ENCODE peak calls at places on chromosomes 6 and 20, in eight cellular contexts. One of them, this sample, is unnamed.

GRCh38 chr20:58550661-58551060 is 35.5 kb upstream of the APCDD1L start:
- DNase-seq in activated CD4-positive, alpha-beta T cell treated with anti-CD3 and anti-CD28 coated beads, Interleukin-2, amount 50 U/mL, for 24 hours: no peak
- DNase-seq in neural crest cell: no peak
- DNase-seq in stimulated activated CD4-positive, alpha-beta T cell treated with anti-CD3 and anti-CD28 coated beads, Interleukin-4, amount 100 ng/mL, for 48 hours: no peak
- DNase-seq in activated CD8-positive, alpha-beta memory T cell treated with anti-CD3 and anti-CD28 coated beads for 1 hour: no peak
- DNase-seq in adipocyte: peak
- DNase-seq in lung microvascular endothelial cell: peak
- DNase-seq in GM04503: no peak
- DNase-seq in this sample: no peak

GRCh38 chr20:63318391-63319163 is 25.6 kb downstream of the COL20A1 start:
- DNase-seq in activated CD4-positive, alpha-beta T cell treated with anti-CD3 and anti-CD28 coated beads, Interleukin-2, amount 50 U/mL, for 24 hours: no peak
- DNase-seq in neural crest cell: no peak
- DNase-seq in stimulated activated CD4-positive, alpha-beta T cell treated with anti-CD3 and anti-CD28 coated beads, Interleukin-4, amount 100 ng/mL, for 48 hours: no peak
- DNase-seq in activated CD8-positive, alpha-beta memory T cell treated with anti-CD3 and anti-CD28 coated beads for 1 hour: no peak
- DNase-seq in adipocyte: no peak
- DNase-seq in lung microvascular endothelial cell: no peak
- DNase-seq in GM04503: no peak
- DNase-seq in this sample: no peak

GRCh38 chr6:144379356-144379755 is 94.2 kb downstream of the UTRN start:
- DNase-seq in activated CD4-positive, alpha-beta T cell treated with anti-CD3 and anti-CD28 coated beads, Interleukin-2, amount 50 U/mL, for 24 hours: no peak
- DNase-seq in neural crest cell: no peak
- DNase-seq in stimulated activated CD4-positive, alpha-beta T cell treated with anti-CD3 and anti-CD28 coated beads, Interleukin-4, amount 100 ng/mL, for 48 hours: no peak
- DNase-seq in activated CD8-positive, alpha-beta memory T cell treated with anti-CD3 and anti-CD28 coated beads for 1 hour: no peak
- DNase-seq in adipocyte: peak
- DNase-seq in lung microvascular endothelial cell: peak
- DNase-seq in GM04503: no peak
- DNase-seq in this sample: no peak

GRCh38 chr6:101534386-101534785 is 140.9 kb downstream of the GRIK2 start:
- DNase-seq in activated CD4-positive, alpha-beta T cell treated with anti-CD3 and anti-CD28 coated beads, Interleukin-2, amount 50 U/mL, for 24 hours: no peak
- DNase-seq in neural crest cell: no peak
- DNase-seq in stimulated activated CD4-positive, alpha-beta T cell treated with anti-CD3 and anti-CD28 coated beads, Interleukin-4, amount 100 ng/mL, for 48 hours: no peak
- DNase-seq in activated CD8-positive, alpha-beta memory T cell treated with anti-CD3 and anti-CD28 coated beads for 1 hour: no peak
- DNase-seq in adipocyte: peak
- DNase-seq in lung microvascular endothelial cell: no peak
- DNase-seq in GM04503: peak
- DNase-seq in this sample: no peak

GRCh38 chr20:18063676-18064075 is 6.0 kb upstream of the OVOL2 start:
- DNase-seq in activated CD4-positive, alpha-beta T cell treated with anti-CD3 and anti-CD28 coated beads, Interleukin-2, amount 50 U/mL, for 24 hours: no peak
- DNase-seq in neural crest cell: no peak
- DNase-seq in stimulated activated CD4-positive, alpha-beta T cell treated with anti-CD3 and anti-CD28 coated beads, Interleukin-4, amount 100 ng/mL, for 48 hours: no peak
- DNase-seq in activated CD8-positive, alpha-beta memory T cell treated with anti-CD3 and anti-CD28 coated beads for 1 hour: no peak
- DNase-seq in adipocyte: no peak
- DNase-seq in lung microvascular endothelial cell: no peak
- DNase-seq in GM04503: no peak
- DNase-seq in this sample: no peak

GRCh38 chr6:73131706-73132105 is 93.6 kb downstream of the KHDC1L start:
- DNase-seq in activated CD4-positive, alpha-beta T cell treated with anti-CD3 and anti-CD28 coated beads, Interleukin-2, amount 50 U/mL, for 24 hours: no peak
- DNase-seq in neural crest cell: no peak
- DNase-seq in stimulated activated CD4-positive, alpha-beta T cell treated with anti-CD3 and anti-CD28 coated beads, Interleukin-4, amount 100 ng/mL, for 48 hours: no peak
- DNase-seq in activated CD8-positive, alpha-beta memory T cell treated with anti-CD3 and anti-CD28 coated beads for 1 hour: no peak
- DNase-seq in adipocyte: peak
- DNase-seq in lung microvascular endothelial cell: no peak
- DNase-seq in GM04503: no peak
- DNase-seq in this sample: no peak

GRCh38 chr6:16482702-16483314 is 244.4 kb downstream of the GMPR start:
- DNase-seq in activated CD4-positive, alpha-beta T cell treated with anti-CD3 and anti-CD28 coated beads, Interleukin-2, amount 50 U/mL, for 24 hours: no peak
- DNase-seq in neural crest cell: no peak
- DNase-seq in stimulated activated CD4-positive, alpha-beta T cell treated with anti-CD3 and anti-CD28 coated beads, Interleukin-4, amount 100 ng/mL, for 48 hours: no peak
- DNase-seq in activated CD8-positive, alpha-beta memory T cell treated with anti-CD3 and anti-CD28 coated beads for 1 hour: no peak
- DNase-seq in adipocyte: no peak
- DNase-seq in lung microvascular endothelial cell: no peak
- DNase-seq in GM04503: no peak
- DNase-seq in this sample: peak

GRCh38 chr6:154410619-154411044 is 54.0 kb upstream of the IPCEF1 start:
- DNase-seq in activated CD4-positive, alpha-beta T cell treated with anti-CD3 and anti-CD28 coated beads, Interleukin-2, amount 50 U/mL, for 24 hours: no peak
- DNase-seq in neural crest cell: no peak
- DNase-seq in stimulated activated CD4-positive, alpha-beta T cell treated with anti-CD3 and anti-CD28 coated beads, Interleukin-4, amount 100 ng/mL, for 48 hours: peak
- DNase-seq in activated CD8-positive, alpha-beta memory T cell treated with anti-CD3 and anti-CD28 coated beads for 1 hour: no peak
- DNase-seq in adipocyte: peak
- DNase-seq in lung microvascular endothelial cell: peak
- DNase-seq in GM04503: peak
- DNase-seq in this sample: peak

GRCh38 chr6:36268478-36269248 is 1.2 kb upstream of the PNPLA1 start:
- DNase-seq in activated CD4-positive, alpha-beta T cell treated with anti-CD3 and anti-CD28 coated beads, Interleukin-2, amount 50 U/mL, for 24 hours: no peak
- DNase-seq in neural crest cell: no peak
- DNase-seq in stimulated activated CD4-positive, alpha-beta T cell treated with anti-CD3 and anti-CD28 coated beads, Interleukin-4, amount 100 ng/mL, for 48 hours: no peak
- DNase-seq in activated CD8-positive, alpha-beta memory T cell treated with anti-CD3 and anti-CD28 coated beads for 1 hour: no peak
- DNase-seq in adipocyte: peak
- DNase-seq in lung microvascular endothelial cell: no peak
- DNase-seq in GM04503: no peak
- DNase-seq in this sample: no peak

GRCh38 chr6:6891949-6892461 is 215.8 kb upstream of the RREB1 start:
- DNase-seq in activated CD4-positive, alpha-beta T cell treated with anti-CD3 and anti-CD28 coated beads, Interleukin-2, amount 50 U/mL, for 24 hours: no peak
- DNase-seq in neural crest cell: no peak
- DNase-seq in stimulated activated CD4-positive, alpha-beta T cell treated with anti-CD3 and anti-CD28 coated beads, Interleukin-4, amount 100 ng/mL, for 48 hours: no peak
- DNase-seq in activated CD8-positive, alpha-beta memory T cell treated with anti-CD3 and anti-CD28 coated beads for 1 hour: no peak
- DNase-seq in adipocyte: no peak
- DNase-seq in lung microvascular endothelial cell: no peak
- DNase-seq in GM04503: no peak
- DNase-seq in this sample: no peak

GRCh38 chr6:46993846-46994245 is 48.3 kb downstream of the ADGRF1 start:
- DNase-seq in activated CD4-positive, alpha-beta T cell treated with anti-CD3 and anti-CD28 coated beads, Interleukin-2, amount 50 U/mL, for 24 hours: no peak
- DNase-seq in neural crest cell: no peak
- DNase-seq in stimulated activated CD4-positive, alpha-beta T cell treated with anti-CD3 and anti-CD28 coated beads, Interleukin-4, amount 100 ng/mL, for 48 hours: no peak
- DNase-seq in activated CD8-positive, alpha-beta memory T cell treated with anti-CD3 and anti-CD28 coated beads for 1 hour: no peak
- DNase-seq in adipocyte: peak
- DNase-seq in lung microvascular endothelial cell: peak
- DNase-seq in GM04503: peak
- DNase-seq in this sample: no peak

GRCh38 chr20:38392356-38392755 is 42.8 kb downstream of the SNHG17 start:
- DNase-seq in activated CD4-positive, alpha-beta T cell treated with anti-CD3 and anti-CD28 coated beads, Interleukin-2, amount 50 U/mL, for 24 hours: no peak
- DNase-seq in neural crest cell: no peak
- DNase-seq in stimulated activated CD4-positive, alpha-beta T cell treated with anti-CD3 and anti-CD28 coated beads, Interleukin-4, amount 100 ng/mL, for 48 hours: no peak
- DNase-seq in activated CD8-positive, alpha-beta memory T cell treated with anti-CD3 and anti-CD28 coated beads for 1 hour: no peak
- DNase-seq in adipocyte: no peak
- DNase-seq in lung microvascular endothelial cell: no peak
- DNase-seq in GM04503: no peak
- DNase-seq in this sample: no peak

GRCh38 chr6:166582258-166582657 is 4.2 kb downstream of the RAMACL start:
- DNase-seq in activated CD4-positive, alpha-beta T cell treated with anti-CD3 and anti-CD28 coated beads, Interleukin-2, amount 50 U/mL, for 24 hours: no peak
- DNase-seq in neural crest cell: no peak
- DNase-seq in stimulated activated CD4-positive, alpha-beta T cell treated with anti-CD3 and anti-CD28 coated beads, Interleukin-4, amount 100 ng/mL, for 48 hours: no peak
- DNase-seq in activated CD8-positive, alpha-beta memory T cell treated with anti-CD3 and anti-CD28 coated beads for 1 hour: no peak
- DNase-seq in adipocyte: no peak
- DNase-seq in lung microvascular endothelial cell: no peak
- DNase-seq in GM04503: no peak
- DNase-seq in this sample: no peak

GRCh38 chr20:6483727-6484126 is 283.8 kb upstream of the BMP2 start:
- DNase-seq in activated CD4-positive, alpha-beta T cell treated with anti-CD3 and anti-CD28 coated beads, Interleukin-2, amount 50 U/mL, for 24 hours: no peak
- DNase-seq in neural crest cell: no peak
- DNase-seq in stimulated activated CD4-positive, alpha-beta T cell treated with anti-CD3 and anti-CD28 coated beads, Interleukin-4, amount 100 ng/mL, for 48 hours: no peak
- DNase-seq in activated CD8-positive, alpha-beta memory T cell treated with anti-CD3 and anti-CD28 coated beads for 1 hour: no peak
- DNase-seq in adipocyte: no peak
- DNase-seq in lung microvascular endothelial cell: no peak
- DNase-seq in GM04503: no peak
- DNase-seq in this sample: no peak

GRCh38 chr6:36028088-36028886 is 679 bp downstream of the MAPK14 start:
- DNase-seq in activated CD4-positive, alpha-beta T cell treated with anti-CD3 and anti-CD28 coated beads, Interleukin-2, amount 50 U/mL, for 24 hours: peak
- DNase-seq in neural crest cell: peak
- DNase-seq in stimulated activated CD4-positive, alpha-beta T cell treated with anti-CD3 and anti-CD28 coated beads, Interleukin-4, amount 100 ng/mL, for 48 hours: peak
- DNase-seq in activated CD8-positive, alpha-beta memory T cell treated with anti-CD3 and anti-CD28 coated beads for 1 hour: no peak
- DNase-seq in adipocyte: peak
- DNase-seq in lung microvascular endothelial cell: peak
- DNase-seq in GM04503: no peak
- DNase-seq in this sample: peak

GRCh38 chr6:79705456-79705995 is 74.4 kb downstream of the SH3BGRL2 start:
- DNase-seq in activated CD4-positive, alpha-beta T cell treated with anti-CD3 and anti-CD28 coated beads, Interleukin-2, amount 50 U/mL, for 24 hours: no peak
- DNase-seq in neural crest cell: no peak
- DNase-seq in stimulated activated CD4-positive, alpha-beta T cell treated with anti-CD3 and anti-CD28 coated beads, Interleukin-4, amount 100 ng/mL, for 48 hours: no peak
- DNase-seq in activated CD8-positive, alpha-beta memory T cell treated with anti-CD3 and anti-CD28 coated beads for 1 hour: no peak
- DNase-seq in adipocyte: no peak
- DNase-seq in lung microvascular endothelial cell: no peak
- DNase-seq in GM04503: no peak
- DNase-seq in this sample: no peak

GRCh38 chr20:35478804-35479472 is 23.5 kb downstream of the CEP250 start:
- DNase-seq in activated CD4-positive, alpha-beta T cell treated with anti-CD3 and anti-CD28 coated beads, Interleukin-2, amount 50 U/mL, for 24 hours: no peak
- DNase-seq in neural crest cell: peak
- DNase-seq in stimulated activated CD4-positive, alpha-beta T cell treated with anti-CD3 and anti-CD28 coated beads, Interleukin-4, amount 100 ng/mL, for 48 hours: no peak
- DNase-seq in activated CD8-positive, alpha-beta memory T cell treated with anti-CD3 and anti-CD28 coated beads for 1 hour: no peak
- DNase-seq in adipocyte: no peak
- DNase-seq in lung microvascular endothelial cell: peak
- DNase-seq in GM04503: no peak
- DNase-seq in this sample: no peak

GRCh38 chr6:7697820-7698623 is 27.9 kb upstream of the BMP6 start:
- DNase-seq in activated CD4-positive, alpha-beta T cell treated with anti-CD3 and anti-CD28 coated beads, Interleukin-2, amount 50 U/mL, for 24 hours: no peak
- DNase-seq in neural crest cell: no peak
- DNase-seq in stimulated activated CD4-positive, alpha-beta T cell treated with anti-CD3 and anti-CD28 coated beads, Interleukin-4, amount 100 ng/mL, for 48 hours: no peak
- DNase-seq in activated CD8-positive, alpha-beta memory T cell treated with anti-CD3 and anti-CD28 coated beads for 1 hour: no peak
- DNase-seq in adipocyte: peak
- DNase-seq in lung microvascular endothelial cell: peak
- DNase-seq in GM04503: peak
- DNase-seq in this sample: peak

GRCh38 chr20:60694763-60695162 is 557.3 kb upstream of the CDH4 start:
- DNase-seq in activated CD4-positive, alpha-beta T cell treated with anti-CD3 and anti-CD28 coated beads, Interleukin-2, amount 50 U/mL, for 24 hours: no peak
- DNase-seq in neural crest cell: no peak
- DNase-seq in stimulated activated CD4-positive, alpha-beta T cell treated with anti-CD3 and anti-CD28 coated beads, Interleukin-4, amount 100 ng/mL, for 48 hours: no peak
- DNase-seq in activated CD8-positive, alpha-beta memory T cell treated with anti-CD3 and anti-CD28 coated beads for 1 hour: no peak
- DNase-seq in adipocyte: no peak
- DNase-seq in lung microvascular endothelial cell: no peak
- DNase-seq in GM04503: no peak
- DNase-seq in this sample: no peak

GRCh38 chr6:17851001-17851719 is 136.3 kb downstream of the KIF13A start:
- DNase-seq in activated CD4-positive, alpha-beta T cell treated with anti-CD3 and anti-CD28 coated beads, Interleukin-2, amount 50 U/mL, for 24 hours: no peak
- DNase-seq in neural crest cell: no peak
- DNase-seq in stimulated activated CD4-positive, alpha-beta T cell treated with anti-CD3 and anti-CD28 coated beads, Interleukin-4, amount 100 ng/mL, for 48 hours: no peak
- DNase-seq in activated CD8-positive, alpha-beta memory T cell treated with anti-CD3 and anti-CD28 coated beads for 1 hour: no peak
- DNase-seq in adipocyte: peak
- DNase-seq in lung microvascular endothelial cell: no peak
- DNase-seq in GM04503: peak
- DNase-seq in this sample: no peak

GRCh38 chr6:157233686-157234085 is 89.6 kb downstream of the TMEM242 start:
- DNase-seq in activated CD4-positive, alpha-beta T cell treated with anti-CD3 and anti-CD28 coated beads, Interleukin-2, amount 50 U/mL, for 24 hours: no peak
- DNase-seq in neural crest cell: no peak
- DNase-seq in stimulated activated CD4-positive, alpha-beta T cell treated with anti-CD3 and anti-CD28 coated beads, Interleukin-4, amount 100 ng/mL, for 48 hours: no peak
- DNase-seq in activated CD8-positive, alpha-beta memory T cell treated with anti-CD3 and anti-CD28 coated beads for 1 hour: no peak
- DNase-seq in adipocyte: no peak
- DNase-seq in lung microvascular endothelial cell: no peak
- DNase-seq in GM04503: no peak
- DNase-seq in this sample: no peak

GRCh38 chr20:19936801-19937583 is 80.2 kb upstream of the NAA20 start:
- DNase-seq in activated CD4-positive, alpha-beta T cell treated with anti-CD3 and anti-CD28 coated beads, Interleukin-2, amount 50 U/mL, for 24 hours: no peak
- DNase-seq in neural crest cell: no peak
- DNase-seq in stimulated activated CD4-positive, alpha-beta T cell treated with anti-CD3 and anti-CD28 coated beads, Interleukin-4, amount 100 ng/mL, for 48 hours: no peak
- DNase-seq in activated CD8-positive, alpha-beta memory T cell treated with anti-CD3 and anti-CD28 coated beads for 1 hour: no peak
- DNase-seq in adipocyte: no peak
- DNase-seq in lung microvascular endothelial cell: peak
- DNase-seq in GM04503: no peak
- DNase-seq in this sample: peak

GRCh38 chr6:7910298-7910653 is 312 bp downstream of the TXNDC5 start:
- DNase-seq in activated CD4-positive, alpha-beta T cell treated with anti-CD3 and anti-CD28 coated beads, Interleukin-2, amount 50 U/mL, for 24 hours: no peak
- DNase-seq in neural crest cell: peak
- DNase-seq in stimulated activated CD4-positive, alpha-beta T cell treated with anti-CD3 and anti-CD28 coated beads, Interleukin-4, amount 100 ng/mL, for 48 hours: no peak
- DNase-seq in activated CD8-positive, alpha-beta memory T cell treated with anti-CD3 and anti-CD28 coated beads for 1 hour: no peak
- DNase-seq in adipocyte: no peak
- DNase-seq in lung microvascular endothelial cell: no peak
- DNase-seq in GM04503: no peak
- DNase-seq in this sample: no peak

GRCh38 chr6:26272171-26272631 is 92.8 kb upstream of the BTN3A2 start:
- DNase-seq in activated CD4-positive, alpha-beta T cell treated with anti-CD3 and anti-CD28 coated beads, Interleukin-2, amount 50 U/mL, for 24 hours: no peak
- DNase-seq in neural crest cell: no peak
- DNase-seq in stimulated activated CD4-positive, alpha-beta T cell treated with anti-CD3 and anti-CD28 coated beads, Interleukin-4, amount 100 ng/mL, for 48 hours: peak
- DNase-seq in activated CD8-positive, alpha-beta memory T cell treated with anti-CD3 and anti-CD28 coated beads for 1 hour: peak
- DNase-seq in adipocyte: no peak
- DNase-seq in lung microvascular endothelial cell: no peak
- DNase-seq in GM04503: no peak
- DNase-seq in this sample: peak

GRCh38 chr6:146041282-146041681 is 12.4 kb downstream of the GRM1 start:
- DNase-seq in activated CD4-positive, alpha-beta T cell treated with anti-CD3 and anti-CD28 coated beads, Interleukin-2, amount 50 U/mL, for 24 hours: no peak
- DNase-seq in neural crest cell: no peak
- DNase-seq in stimulated activated CD4-positive, alpha-beta T cell treated with anti-CD3 and anti-CD28 coated beads, Interleukin-4, amount 100 ng/mL, for 48 hours: no peak
- DNase-seq in activated CD8-positive, alpha-beta memory T cell treated with anti-CD3 and anti-CD28 coated beads for 1 hour: no peak
- DNase-seq in adipocyte: peak
- DNase-seq in lung microvascular endothelial cell: peak
- DNase-seq in GM04503: no peak
- DNase-seq in this sample: no peak

GRCh38 chr20:44909872-44910689 is at the start of gene PABPC1L:
- DNase-seq in activated CD4-positive, alpha-beta T cell treated with anti-CD3 and anti-CD28 coated beads, Interleukin-2, amount 50 U/mL, for 24 hours: peak
- DNase-seq in neural crest cell: peak
- DNase-seq in stimulated activated CD4-positive, alpha-beta T cell treated with anti-CD3 and anti-CD28 coated beads, Interleukin-4, amount 100 ng/mL, for 48 hours: peak
- DNase-seq in activated CD8-positive, alpha-beta memory T cell treated with anti-CD3 and anti-CD28 coated beads for 1 hour: peak
- DNase-seq in adipocyte: peak
- DNase-seq in lung microvascular endothelial cell: peak
- DNase-seq in GM04503: no peak
- DNase-seq in this sample: peak

GRCh38 chr6:31170987-31171671 is 647 bp upstream of the POU5F1 start:
- DNase-seq in activated CD4-positive, alpha-beta T cell treated with anti-CD3 and anti-CD28 coated beads, Interleukin-2, amount 50 U/mL, for 24 hours: no peak
- DNase-seq in neural crest cell: no peak
- DNase-seq in stimulated activated CD4-positive, alpha-beta T cell treated with anti-CD3 and anti-CD28 coated beads, Interleukin-4, amount 100 ng/mL, for 48 hours: no peak
- DNase-seq in activated CD8-positive, alpha-beta memory T cell treated with anti-CD3 and anti-CD28 coated beads for 1 hour: no peak
- DNase-seq in adipocyte: no peak
- DNase-seq in lung microvascular endothelial cell: no peak
- DNase-seq in GM04503: no peak
- DNase-seq in this sample: no peak

GRCh38 chr20:4585104-4585753 is 136.5 kb upstream of the PRND start:
- DNase-seq in activated CD4-positive, alpha-beta T cell treated with anti-CD3 and anti-CD28 coated beads, Interleukin-2, amount 50 U/mL, for 24 hours: no peak
- DNase-seq in neural crest cell: no peak
- DNase-seq in stimulated activated CD4-positive, alpha-beta T cell treated with anti-CD3 and anti-CD28 coated beads, Interleukin-4, amount 100 ng/mL, for 48 hours: no peak
- DNase-seq in activated CD8-positive, alpha-beta memory T cell treated with anti-CD3 and anti-CD28 coated beads for 1 hour: no peak
- DNase-seq in adipocyte: peak
- DNase-seq in lung microvascular endothelial cell: no peak
- DNase-seq in GM04503: peak
- DNase-seq in this sample: no peak

GRCh38 chr20:8749101-8749500 is 319.8 kb upstream of the PLCB4 start:
- DNase-seq in activated CD4-positive, alpha-beta T cell treated with anti-CD3 and anti-CD28 coated beads, Interleukin-2, amount 50 U/mL, for 24 hours: no peak
- DNase-seq in neural crest cell: no peak
- DNase-seq in stimulated activated CD4-positive, alpha-beta T cell treated with anti-CD3 and anti-CD28 coated beads, Interleukin-4, amount 100 ng/mL, for 48 hours: no peak
- DNase-seq in activated CD8-positive, alpha-beta memory T cell treated with anti-CD3 and anti-CD28 coated beads for 1 hour: no peak
- DNase-seq in adipocyte: no peak
- DNase-seq in lung microvascular endothelial cell: no peak
- DNase-seq in GM04503: no peak
- DNase-seq in this sample: no peak

This sample was measured in stimulated activated naive CD8-positive, alpha-beta T cell treated with anti-CD3 and anti-CD28 coated beads, Interleukin-15, Interleukin-2, amounts not matched to agents 100 U/mL and 50 U/mL, for 24 hours.